ENCODE peak calls at places on chromosomes 3 and 15, in nine cellular contexts. One of them, this sample, is unnamed.

GRCh38 chr3:116135462-116135861 is 309.8 kb downstream of the LSAMP start:
- DNase-seq in NCI-H187 treated with DMSO at 0.1 percent for 48 hours: no peak
- DNase-seq in tibial artery: no peak
- DNase-seq in RWPE1: no peak
- DNase-seq in astrocyte: peak; percentile 97
- DNase-seq in AG04449: peak; percentile 5
- DNase-seq in stimulated activated CD4-positive, alpha-beta T cell treated with anti-CD3 and anti-CD28 coated beads, Interleukin-2, amount 100 ng/mL, for 48 hours: no peak
- DNase-seq in RKO: no peak
- DNase-seq in HS-27A: no peak
- DNase-seq in this sample: no peak

GRCh38 chr3:144229973-144230372 is 258.4 kb downstream of the DIPK2A start:
- DNase-seq in NCI-H187 treated with DMSO at 0.1 percent for 48 hours: no peak
- DNase-seq in tibial artery: no peak
- DNase-seq in RWPE1: no peak
- DNase-seq in astrocyte: no peak
- DNase-seq in AG04449: no peak
- DNase-seq in stimulated activated CD4-positive, alpha-beta T cell treated with anti-CD3 and anti-CD28 coated beads, Interleukin-2, amount 100 ng/mL, for 48 hours: no peak
- DNase-seq in RKO: no peak
- DNase-seq in HS-27A: no peak
- DNase-seq in this sample: no peak

GRCh38 chr3:52120576-52121458 is 33.4 kb downstream of the POC1A start:
- DNase-seq in NCI-H187 treated with DMSO at 0.1 percent for 48 hours: no peak
- DNase-seq in tibial artery: no peak
- DNase-seq in RWPE1: no peak
- DNase-seq in astrocyte: no peak
- DNase-seq in AG04449: no peak
- DNase-seq in stimulated activated CD4-positive, alpha-beta T cell treated with anti-CD3 and anti-CD28 coated beads, Interleukin-2, amount 100 ng/mL, for 48 hours: no peak
- DNase-seq in RKO: no peak
- DNase-seq in HS-27A: no peak
- DNase-seq in this sample: no peak

GRCh38 chr3:53941945-53942344 is 50.3 kb upstream of the SELENOK start:
- DNase-seq in NCI-H187 treated with DMSO at 0.1 percent for 48 hours: no peak
- DNase-seq in tibial artery: no peak
- DNase-seq in RWPE1: no peak
- DNase-seq in astrocyte: no peak
- DNase-seq in AG04449: no peak
- DNase-seq in stimulated activated CD4-positive, alpha-beta T cell treated with anti-CD3 and anti-CD28 coated beads, Interleukin-2, amount 100 ng/mL, for 48 hours: no peak
- DNase-seq in RKO: no peak
- DNase-seq in HS-27A: no peak
- DNase-seq in this sample: no peak

GRCh38 chr3:174477491-174477890 is 381.6 kb upstream of the NAALADL2 start:
- DNase-seq in NCI-H187 treated with DMSO at 0.1 percent for 48 hours: no peak
- DNase-seq in tibial artery: no peak
- DNase-seq in RWPE1: no peak
- DNase-seq in astrocyte: no peak
- DNase-seq in AG04449: no peak
- DNase-seq in stimulated activated CD4-positive, alpha-beta T cell treated with anti-CD3 and anti-CD28 coated beads, Interleukin-2, amount 100 ng/mL, for 48 hours: no peak
- DNase-seq in RKO: no peak
- DNase-seq in HS-27A: no peak
- DNase-seq in this sample: no peak

GRCh38 chr3:177256991-177257390 is 59.7 kb upstream of the TBL1XR1 start:
- DNase-seq in NCI-H187 treated with DMSO at 0.1 percent for 48 hours: no peak
- DNase-seq in tibial artery: no peak
- DNase-seq in RWPE1: no peak
- DNase-seq in astrocyte: no peak
- DNase-seq in AG04449: no peak
- DNase-seq in stimulated activated CD4-positive, alpha-beta T cell treated with anti-CD3 and anti-CD28 coated beads, Interleukin-2, amount 100 ng/mL, for 48 hours: no peak
- DNase-seq in RKO: no peak
- DNase-seq in HS-27A: no peak
- DNase-seq in this sample: no peak

GRCh38 chr15:63260786-63261185 is 16.6 kb upstream of the APH1B start:
- DNase-seq in NCI-H187 treated with DMSO at 0.1 percent for 48 hours: no peak
- DNase-seq in tibial artery: no peak
- DNase-seq in RWPE1: no peak
- DNase-seq in astrocyte: no peak
- DNase-seq in AG04449: no peak
- DNase-seq in stimulated activated CD4-positive, alpha-beta T cell treated with anti-CD3 and anti-CD28 coated beads, Interleukin-2, amount 100 ng/mL, for 48 hours: no peak
- DNase-seq in RKO: no peak
- DNase-seq in HS-27A: no peak
- DNase-seq in this sample: no peak

GRCh38 chr15:65519781-65520299 is 2.4 kb upstream of the DPP8 start:
- DNase-seq in NCI-H187 treated with DMSO at 0.1 percent for 48 hours: no peak
- DNase-seq in tibial artery: no peak
- DNase-seq in RWPE1: no peak
- DNase-seq in astrocyte: no peak
- DNase-seq in AG04449: no peak
- DNase-seq in stimulated activated CD4-positive, alpha-beta T cell treated with anti-CD3 and anti-CD28 coated beads, Interleukin-2, amount 100 ng/mL, for 48 hours: no peak
- DNase-seq in RKO: no peak
- DNase-seq in HS-27A: no peak
- DNase-seq in this sample: no peak

GRCh38 chr15:68407886-68408500 is 24.0 kb downstream of the ITGA11 start:
- DNase-seq in NCI-H187 treated with DMSO at 0.1 percent for 48 hours: no peak
- DNase-seq in tibial artery: peak; percentile 59
- DNase-seq in RWPE1: no peak
- DNase-seq in astrocyte: no peak
- DNase-seq in AG04449: no peak
- DNase-seq in stimulated activated CD4-positive, alpha-beta T cell treated with anti-CD3 and anti-CD28 coated beads, Interleukin-2, amount 100 ng/mL, for 48 hours: no peak
- DNase-seq in RKO: no peak
- DNase-seq in HS-27A: no peak
- DNase-seq in this sample: no peak

GRCh38 chr3:40780801-40781406 is 256.1 kb downstream of the ZNF621 start:
- DNase-seq in NCI-H187 treated with DMSO at 0.1 percent for 48 hours: no peak
- DNase-seq in tibial artery: peak; percentile 76
- DNase-seq in RWPE1: no peak
- DNase-seq in astrocyte: peak; percentile 60
- DNase-seq in AG04449: no peak
- DNase-seq in stimulated activated CD4-positive, alpha-beta T cell treated with anti-CD3 and anti-CD28 coated beads, Interleukin-2, amount 100 ng/mL, for 48 hours: no peak
- DNase-seq in RKO: no peak
- DNase-seq in HS-27A: no peak
- DNase-seq in this sample: no peak

GRCh38 chr15:81088496-81088895 is 45.6 kb upstream of the CFAP161 start:
- DNase-seq in NCI-H187 treated with DMSO at 0.1 percent for 48 hours: no peak
- DNase-seq in tibial artery: no peak
- DNase-seq in RWPE1: no peak
- DNase-seq in astrocyte: no peak
- DNase-seq in AG04449: no peak
- DNase-seq in stimulated activated CD4-positive, alpha-beta T cell treated with anti-CD3 and anti-CD28 coated beads, Interleukin-2, amount 100 ng/mL, for 48 hours: no peak
- DNase-seq in RKO: no peak
- DNase-seq in HS-27A: no peak
- DNase-seq in this sample: no peak

GRCh38 chr3:65265942-65266341 is 578.1 kb upstream of the ADAMTS9 start:
- DNase-seq in NCI-H187 treated with DMSO at 0.1 percent for 48 hours: no peak
- DNase-seq in tibial artery: no peak
- DNase-seq in RWPE1: no peak
- DNase-seq in astrocyte: peak; percentile 34
- DNase-seq in AG04449: no peak
- DNase-seq in stimulated activated CD4-positive, alpha-beta T cell treated with anti-CD3 and anti-CD28 coated beads, Interleukin-2, amount 100 ng/mL, for 48 hours: no peak
- DNase-seq in RKO: no peak
- DNase-seq in HS-27A: no peak
- DNase-seq in this sample: no peak

GRCh38 chr3:139934557-139935070 is 371 bp upstream of the CLSTN2 start:
- DNase-seq in NCI-H187 treated with DMSO at 0.1 percent for 48 hours: peak; percentile 36
- DNase-seq in tibial artery: no peak
- DNase-seq in RWPE1: no peak
- DNase-seq in astrocyte: peak; percentile 40
- DNase-seq in AG04449: no peak
- DNase-seq in stimulated activated CD4-positive, alpha-beta T cell treated with anti-CD3 and anti-CD28 coated beads, Interleukin-2, amount 100 ng/mL, for 48 hours: no peak
- DNase-seq in RKO: no peak
- DNase-seq in HS-27A: no peak
- DNase-seq in this sample: no peak

GRCh38 chr3:185823280-185824044 is 1.4 kb downstream of the IGF2BP2 start:
- DNase-seq in NCI-H187 treated with DMSO at 0.1 percent for 48 hours: no peak
- DNase-seq in tibial artery: peak; percentile 69
- DNase-seq in RWPE1: peak; percentile 20
- DNase-seq in astrocyte: no peak
- DNase-seq in AG04449: no peak
- DNase-seq in stimulated activated CD4-positive, alpha-beta T cell treated with anti-CD3 and anti-CD28 coated beads, Interleukin-2, amount 100 ng/mL, for 48 hours: peak; percentile 16
- DNase-seq in RKO: peak; percentile 65
- DNase-seq in HS-27A: no peak
- DNase-seq in this sample: no peak

GRCh38 chr15:52163321-52164190 is 27.6 kb downstream of the GNB5 start:
- DNase-seq in NCI-H187 treated with DMSO at 0.1 percent for 48 hours: no peak
- DNase-seq in tibial artery: no peak
- DNase-seq in RWPE1: no peak
- DNase-seq in astrocyte: no peak
- DNase-seq in AG04449: no peak
- DNase-seq in stimulated activated CD4-positive, alpha-beta T cell treated with anti-CD3 and anti-CD28 coated beads, Interleukin-2, amount 100 ng/mL, for 48 hours: no peak
- DNase-seq in RKO: no peak
- DNase-seq in HS-27A: no peak
- DNase-seq in this sample: no peak

GRCh38 chr3:42526616-42527367 is 24.3 kb downstream of the VIPR1 start:
- DNase-seq in NCI-H187 treated with DMSO at 0.1 percent for 48 hours: no peak
- DNase-seq in tibial artery: no peak
- DNase-seq in RWPE1: no peak
- DNase-seq in astrocyte: no peak
- DNase-seq in AG04449: no peak
- DNase-seq in stimulated activated CD4-positive, alpha-beta T cell treated with anti-CD3 and anti-CD28 coated beads, Interleukin-2, amount 100 ng/mL, for 48 hours: peak; percentile 44
- DNase-seq in RKO: no peak
- DNase-seq in HS-27A: no peak
- DNase-seq in this sample: no peak

GRCh38 chr3:70096376-70097055 is 97.0 kb downstream of the SAMMSON start:
- DNase-seq in NCI-H187 treated with DMSO at 0.1 percent for 48 hours: no peak
- DNase-seq in tibial artery: no peak
- DNase-seq in RWPE1: no peak
- DNase-seq in astrocyte: no peak
- DNase-seq in AG04449: no peak
- DNase-seq in stimulated activated CD4-positive, alpha-beta T cell treated with anti-CD3 and anti-CD28 coated beads, Interleukin-2, amount 100 ng/mL, for 48 hours: no peak
- DNase-seq in RKO: no peak
- DNase-seq in HS-27A: no peak
- DNase-seq in this sample: no peak

GRCh38 chr3:129606522-129607390 is at the start of gene PLXND1:
- DNase-seq in NCI-H187 treated with DMSO at 0.1 percent for 48 hours: no peak
- DNase-seq in tibial artery: peak; percentile 91
- DNase-seq in RWPE1: peak; percentile 42
- DNase-seq in astrocyte: peak; percentile 39
- DNase-seq in AG04449: no peak
- DNase-seq in stimulated activated CD4-positive, alpha-beta T cell treated with anti-CD3 and anti-CD28 coated beads, Interleukin-2, amount 100 ng/mL, for 48 hours: peak; percentile 10
- DNase-seq in RKO: peak; percentile 61
- DNase-seq in HS-27A: no peak
- DNase-seq in this sample: peak; percentile 46

GRCh38 chr3:184489457-184489856 is 72.1 kb upstream of the EPHB3 start:
- DNase-seq in NCI-H187 treated with DMSO at 0.1 percent for 48 hours: no peak
- DNase-seq in tibial artery: no peak
- DNase-seq in RWPE1: no peak
- DNase-seq in astrocyte: no peak
- DNase-seq in AG04449: no peak
- DNase-seq in stimulated activated CD4-positive, alpha-beta T cell treated with anti-CD3 and anti-CD28 coated beads, Interleukin-2, amount 100 ng/mL, for 48 hours: no peak
- DNase-seq in RKO: no peak
- DNase-seq in HS-27A: no peak
- DNase-seq in this sample: no peak

GRCh38 chr3:16509721-16510619 is 3.5 kb downstream of the RFTN1 start:
- DNase-seq in NCI-H187 treated with DMSO at 0.1 percent for 48 hours: no peak
- DNase-seq in tibial artery: no peak
- DNase-seq in RWPE1: no peak
- DNase-seq in astrocyte: no peak
- DNase-seq in AG04449: no peak
- DNase-seq in stimulated activated CD4-positive, alpha-beta T cell treated with anti-CD3 and anti-CD28 coated beads, Interleukin-2, amount 100 ng/mL, for 48 hours: no peak
- DNase-seq in RKO: no peak
- DNase-seq in HS-27A: no peak
- DNase-seq in this sample: no peak

GRCh38 chr3:47588587-47588986 is 9.9 kb upstream of the CSPG5 start:
- DNase-seq in NCI-H187 treated with DMSO at 0.1 percent for 48 hours: no peak
- DNase-seq in tibial artery: no peak
- DNase-seq in RWPE1: no peak
- DNase-seq in astrocyte: no peak
- DNase-seq in AG04449: no peak
- DNase-seq in stimulated activated CD4-positive, alpha-beta T cell treated with anti-CD3 and anti-CD28 coated beads, Interleukin-2, amount 100 ng/mL, for 48 hours: no peak
- DNase-seq in RKO: peak; percentile 18
- DNase-seq in HS-27A: no peak
- DNase-seq in this sample: no peak

GRCh38 chr3:445960-446359 is 249.4 kb downstream of the CHL1 start:
- DNase-seq in NCI-H187 treated with DMSO at 0.1 percent for 48 hours: no peak
- DNase-seq in tibial artery: no peak
- DNase-seq in RWPE1: no peak
- DNase-seq in astrocyte: no peak
- DNase-seq in AG04449: no peak
- DNase-seq in stimulated activated CD4-positive, alpha-beta T cell treated with anti-CD3 and anti-CD28 coated beads, Interleukin-2, amount 100 ng/mL, for 48 hours: no peak
- DNase-seq in RKO: no peak
- DNase-seq in HS-27A: no peak
- DNase-seq in this sample: no peak

GRCh38 chr15:76905013-76905839 is at the start of gene SCAPER:
- DNase-seq in NCI-H187 treated with DMSO at 0.1 percent for 48 hours: no peak
- DNase-seq in tibial artery: peak; percentile 95
- DNase-seq in RWPE1: peak; percentile 90
- DNase-seq in astrocyte: peak; percentile 73
- DNase-seq in AG04449: no peak
- DNase-seq in stimulated activated CD4-positive, alpha-beta T cell treated with anti-CD3 and anti-CD28 coated beads, Interleukin-2, amount 100 ng/mL, for 48 hours: peak; percentile 90
- DNase-seq in RKO: peak; percentile 92
- DNase-seq in HS-27A: peak; percentile 73
- DNase-seq in this sample: peak; percentile 87

GRCh38 chr3:190545260-190545659 is 31.4 kb downstream of the IL1RAP start:
- DNase-seq in NCI-H187 treated with DMSO at 0.1 percent for 48 hours: no peak
- DNase-seq in tibial artery: no peak
- DNase-seq in RWPE1: no peak
- DNase-seq in astrocyte: no peak
- DNase-seq in AG04449: no peak
- DNase-seq in stimulated activated CD4-positive, alpha-beta T cell treated with anti-CD3 and anti-CD28 coated beads, Interleukin-2, amount 100 ng/mL, for 48 hours: no peak
- DNase-seq in RKO: no peak
- DNase-seq in HS-27A: no peak
- DNase-seq in this sample: no peak

GRCh38 chr3:12895391-12896205 is 54.2 kb upstream of the RPL32 start:
- DNase-seq in NCI-H187 treated with DMSO at 0.1 percent for 48 hours: no peak
- DNase-seq in tibial artery: no peak
- DNase-seq in RWPE1: no peak
- DNase-seq in astrocyte: no peak
- DNase-seq in AG04449: no peak
- DNase-seq in stimulated activated CD4-positive, alpha-beta T cell treated with anti-CD3 and anti-CD28 coated beads, Interleukin-2, amount 100 ng/mL, for 48 hours: no peak
- DNase-seq in RKO: no peak
- DNase-seq in HS-27A: no peak
- DNase-seq in this sample: no peak

GRCh38 chr3:155192957-155193746 is 100.3 kb downstream of the STRIT1 start:
- DNase-seq in NCI-H187 treated with DMSO at 0.1 percent for 48 hours: no peak
- DNase-seq in tibial artery: no peak
- DNase-seq in RWPE1: no peak
- DNase-seq in astrocyte: no peak
- DNase-seq in AG04449: no peak
- DNase-seq in stimulated activated CD4-positive, alpha-beta T cell treated with anti-CD3 and anti-CD28 coated beads, Interleukin-2, amount 100 ng/mL, for 48 hours: no peak
- DNase-seq in RKO: no peak
- DNase-seq in HS-27A: no peak
- DNase-seq in this sample: no peak

GRCh38 chr15:74783072-74783807 is 1.4 kb downstream of the CSK start:
- DNase-seq in NCI-H187 treated with DMSO at 0.1 percent for 48 hours: no peak
- DNase-seq in tibial artery: no peak
- DNase-seq in RWPE1: peak; percentile 48
- DNase-seq in astrocyte: no peak
- DNase-seq in AG04449: no peak
- DNase-seq in stimulated activated CD4-positive, alpha-beta T cell treated with anti-CD3 and anti-CD28 coated beads, Interleukin-2, amount 100 ng/mL, for 48 hours: no peak
- DNase-seq in RKO: peak; percentile 59
- DNase-seq in HS-27A: peak; percentile 55
- DNase-seq in this sample: no peak

GRCh38 chr3:162165346-162165745 is 668.7 kb downstream of the OTOL1 start:
- DNase-seq in NCI-H187 treated with DMSO at 0.1 percent for 48 hours: no peak
- DNase-seq in tibial artery: no peak
- DNase-seq in RWPE1: no peak
- DNase-seq in astrocyte: no peak
- DNase-seq in AG04449: no peak
- DNase-seq in stimulated activated CD4-positive, alpha-beta T cell treated with anti-CD3 and anti-CD28 coated beads, Interleukin-2, amount 100 ng/mL, for 48 hours: no peak
- DNase-seq in RKO: no peak
- DNase-seq in HS-27A: no peak
- DNase-seq in this sample: no peak

GRCh38 chr3:157606392-157607197 is 103.4 kb upstream of the VEPH1 start:
- DNase-seq in NCI-H187 treated with DMSO at 0.1 percent for 48 hours: no peak
- DNase-seq in tibial artery: no peak
- DNase-seq in RWPE1: peak; percentile 64
- DNase-seq in astrocyte: peak; percentile 57
- DNase-seq in AG04449: no peak
- DNase-seq in stimulated activated CD4-positive, alpha-beta T cell treated with anti-CD3 and anti-CD28 coated beads, Interleukin-2, amount 100 ng/mL, for 48 hours: peak; percentile 62
- DNase-seq in RKO: peak; percentile 83
- DNase-seq in HS-27A: peak; percentile 23
- DNase-seq in this sample: peak; percentile 61

GRCh38 chr3:115968871-115969270 is 345.6 kb downstream of the GAP43 start:
- DNase-seq in NCI-H187 treated with DMSO at 0.1 percent for 48 hours: no peak
- DNase-seq in tibial artery: no peak
- DNase-seq in RWPE1: no peak
- DNase-seq in astrocyte: no peak
- DNase-seq in AG04449: no peak
- DNase-seq in stimulated activated CD4-positive, alpha-beta T cell treated with anti-CD3 and anti-CD28 coated beads, Interleukin-2, amount 100 ng/mL, for 48 hours: no peak
- DNase-seq in RKO: no peak
- DNase-seq in HS-27A: no peak
- DNase-seq in this sample: no peak